ENCODE peak calls at places on chromosome 12, in four cellular contexts. O is NCI-H1048; U is caudate nucleus; P is stimulated activated CD4-positive, alpha-beta T cell treated with anti-CD3 and anti-CD28 coated beads, Interleukin-12 subunit alpha, Interleukin-12 subunit beta, amount 100 ng/mL, for 24 hours. Z is an unnamed sample.

GRCh38 chr12:67275380-67275913 is 6.3 kb downstream of the CAND1 start:
- DNase-seq in P (no peak), O (no peak), U (no peak), Z (no peak)

GRCh38 chr12:104207416-104207941 is 8.1 kb upstream of the TXNRD1 start:
- DNase-seq in U (no peak), P (no peak), O (no peak), Z (no peak)

GRCh38 chr12:68620528-68620927 is 9.8 kb downstream of the RAP1B start:
- DNase-seq in U (no peak), P (no peak), O (no peak), Z (no peak)

GRCh38 chr12:6230321-6231110 is 30.3 kb downstream of the CD9 start:
- DNase-seq in P (peak), O (no peak), U (peak), Z (no peak)

GRCh38 chr12:97456792-97457191 is 5.8 kb upstream of the RMST start:
- DNase-seq in P (no peak), U (no peak), O (no peak), Z (no peak)

GRCh38 chr12:106195638-106196037 is 52.2 kb downstream of the CKAP4 start:
- DNase-seq in U (peak), P (no peak), O (no peak), Z (no peak)

GRCh38 chr12:56220611-56221232 is 1.0 kb downstream of the RNF41 start:
- DNase-seq in P (no peak), O (no peak), U (no peak), Z (no peak)

GRCh38 chr12:4223273-4223855 is 50.2 kb upstream of the CCND2 start:
- DNase-seq in P (no peak), U (no peak), O (no peak), Z (no peak)

GRCh38 chr12:102481705-102482104 is 1.3 kb upstream of the IGF1 start:
- DNase-seq in U (no peak), P (no peak), O (no peak), Z (no peak)

GRCh38 chr12:113214938-113215400 is 6.3 kb upstream of the TPCN1 start:
- DNase-seq in U (no peak), P (no peak), O (no peak), Z (no peak)

GRCh38 chr12:85016423-85016822 is 19.7 kb downstream of the TSPAN19 start:
- DNase-seq in O (no peak), P (no peak), U (no peak), Z (no peak)

GRCh38 chr12:28050606-28051005 is 78.1 kb upstream of the PTHLH start:
- DNase-seq in U (no peak), O (no peak), P (no peak), Z (no peak)

GRCh38 chr12:92552412-92553108 is 150.2 kb upstream of the PLEKHG7 start:
- DNase-seq in P (no peak), U (no peak), O (no peak), Z (no peak)

GRCh38 chr12:29220632-29221336 is 71.7 kb downstream of the FAR2 start:
- DNase-seq in U (no peak), P (no peak), O (no peak), Z (no peak)

GRCh38 chr12:58452546-58452945 is 467.8 kb downstream of the LRIG3 start:
- DNase-seq in O (no peak), U (no peak), P (no peak), Z (no peak)

GRCh38 chr12:95337176-95337575 is 119.6 kb downstream of the VEZT start:
- DNase-seq in U (no peak), O (no peak), P (no peak), Z (no peak)

GRCh38 chr12:25236190-25236589 is 14.5 kb downstream of the KRAS start:
- DNase-seq in P (no peak), O (no peak), U (no peak), Z (no peak)

GRCh38 chr12:92557422-92557724 is 145.4 kb upstream of the PLEKHG7 start:
- DNase-seq in O (no peak), U (no peak), P (no peak), Z (no peak)

GRCh38 chr12:72747460-72747859 is 475.3 kb downstream of the TRHDE start:
- DNase-seq in P (no peak), U (no peak), O (no peak), Z (no peak)

Z was measured in activated naive CD8-positive, alpha-beta T cell treated with anti-CD3 and anti-CD28 coated beads, Interleukin-2, amount 50 U/mL, for 16 hours.